ENCODE peak calls at places on chromosomes 4 and X, in nine cellular contexts. I, G, X, O, A, Q, R, F and V are unnamed samples.

GRCh38 chrX:46130246-46130645 is 415.0 kb downstream of the ZNF674 start:
- DNase-seq in X (no peak), G (no peak), I (no peak), Q (no peak), A (no peak), F (no peak), R (no peak), O (no peak), V (no peak)

GRCh38 chr4:54487491-54487890 is 170.3 kb upstream of the KIT start:
- DNase-seq in O (no peak), G (no peak), A (no peak), X (no peak), R (no peak), I (no peak), F (no peak), Q (no peak), V (no peak)

GRCh38 chr4:16139066-16139945 is 55.5 kb upstream of the PROM1 start:
- DNase-seq in G (no peak), I (no peak), Q (no peak), O (no peak), F (no peak), R (peak), A (no peak), X (peak), V (peak)

GRCh38 chr4:56506110-56506705 is 617 bp downstream of the ARL9 start:
- DNase-seq in O (no peak), G (peak), R (no peak), F (peak), I (no peak), A (peak), X (no peak), Q (no peak), V (no peak)

GRCh38 chr4:68803013-68803412 is 12.8 kb upstream of the UGT2B10 start:
- DNase-seq in O (no peak), F (no peak), I (no peak), A (no peak), G (no peak), Q (no peak), R (no peak), X (no peak), V (no peak)

GRCh38 chr4:153792007-153792892 is 3.4 kb upstream of the SFRP2 start:
- DNase-seq in A (peak), O (no peak), F (peak), I (no peak), G (peak), Q (peak), X (peak), R (no peak), V (no peak)

GRCh38 chr4:184193556-184194525 is 23.8 kb downstream of the ENPP6 start:
- DNase-seq in R (no peak), A (no peak), Q (no peak), O (no peak), F (no peak), I (no peak), X (no peak), G (no peak), V (no peak)

GRCh38 chrX:68824565-68825125 is 4.2 kb upstream of the EFNB1 start:
- DNase-seq in G (no peak), O (no peak), I (no peak), A (no peak), X (no peak), R (no peak), Q (no peak), F (no peak), V (no peak)

GRCh38 chrX:49171752-49172279 is at the start of gene PLP2:
- DNase-seq in Q (no peak), G (peak), R (peak), X (peak), A (peak), I (no peak), O (no peak), F (peak), V (no peak)

GRCh38 chr4:1802151-1802715 is 9.1 kb downstream of the FGFR3 start:
- DNase-seq in X (no peak), F (peak), G (no peak), A (no peak), Q (no peak), R (no peak), O (no peak), I (no peak), V (no peak)

GRCh38 chr4:67983333-67983732 is 20.0 kb upstream of the TMPRSS11A start:
- DNase-seq in A (no peak), I (no peak), G (no peak), X (no peak), Q (no peak), R (no peak), F (no peak), O (no peak), V (no peak)

GRCh38 chr4:123031664-123032063 is 109.3 kb upstream of the NUDT6 start:
- DNase-seq in I (no peak), G (no peak), Q (no peak), X (no peak), R (no peak), F (no peak), A (no peak), O (no peak), V (no peak)

GRCh38 chr4:133149932-133150642 is 993 bp downstream of the PCDH10 start:
- DNase-seq in R (no peak), I (no peak), Q (no peak), O (no peak), A (no peak), G (no peak), F (no peak), X (no peak), V (no peak)

GRCh38 chr4:47612116-47613023 is 127.3 kb downstream of the ATP10D start:
- DNase-seq in G (peak), F (peak), O (no peak), A (no peak), Q (no peak), X (no peak), R (no peak), I (no peak), V (no peak)

GRCh38 chr4:127211377-127212268 is 421.1 kb upstream of the INTU start:
- DNase-seq in Q (no peak), A (no peak), X (no peak), G (no peak), I (no peak), O (no peak), R (no peak), F (no peak), V (no peak)

GRCh38 chr4:72318771-72319170 is 250.2 kb downstream of the ADAMTS3 start:
- DNase-seq in F (no peak), A (no peak), R (no peak), Q (no peak), I (no peak), O (no peak), X (no peak), G (no peak), V (peak)

GRCh38 chr4:78131403-78131802 is 74.3 kb downstream of the FRAS1 start:
- DNase-seq in O (no peak), R (no peak), G (no peak), Q (no peak), A (no peak), F (no peak), I (no peak), X (no peak), V (no peak)

GRCh38 chr4:110510955-110511544 is 35.1 kb downstream of the ENPEP start:
- DNase-seq in O (peak), R (no peak), A (peak), X (no peak), G (peak), Q (peak), F (peak), I (peak), V (peak)

GRCh38 chr4:8725071-8725841 is 132.7 kb downstream of the CPZ start:
- DNase-seq in X (no peak), A (no peak), Q (no peak), F (no peak), G (no peak), R (no peak), I (no peak), O (no peak), V (no peak)

GRCh38 chr4:41360214-41360910 is 103.6 kb downstream of the UCHL1 start:
- DNase-seq in A (no peak), F (peak), I (peak), X (no peak), G (peak), O (peak), R (peak), Q (peak), V (peak)

GRCh38 chrX:119654112-119654531 is 38.8 kb downstream of the SEPTIN6 start:
- DNase-seq in O (no peak), F (peak), G (no peak), I (no peak), A (no peak), R (no peak), X (no peak), Q (no peak), V (no peak)

GRCh38 chrX:1451676-1452496 is 823 bp downstream of the ASMTL start:
- DNase-seq in I (no peak), R (no peak), A (no peak), G (no peak), F (no peak), O (no peak), Q (no peak), X (no peak), V (no peak)